ENCODE peak calls at places on chromosomes 3 and 15, in nine cellular contexts. One of them, this sample, is unnamed.

GRCh38 chr3:195048059-195048905 is 222.7 kb downstream of the XXYLT1 start:
- DNase-seq in iris pigment epithelial cell: no peak
- DNase-seq in HTR-8/SVneo: no peak
- DNase-seq in fibroblast of the conjunctiva: no peak
- DNase-seq in stimulated activated effector memory CD8-positive, alpha-beta T cell treated with anti-CD3 and anti-CD28 coated beads, Interleukin-12 subunit alpha, Interleukin-12 subunit beta, amount 100 ng/mL, for 72 hours: no peak
- DNase-seq in spleen: no peak
- DNase-seq in GM12865: no peak
- DNase-seq in NCI-H187: no peak
- DNase-seq in endothelial cell: no peak
- DNase-seq in this sample: peak

GRCh38 chr3:134066539-134067310 is 37.0 kb upstream of the SLCO2A1 start:
- DNase-seq in endothelial cell: no peak
- DNase-seq in HTR-8/SVneo: no peak
- DNase-seq in spleen: peak
- DNase-seq in GM12865: no peak
- DNase-seq in fibroblast of the conjunctiva: no peak
- DNase-seq in iris pigment epithelial cell: no peak
- DNase-seq in stimulated activated effector memory CD8-positive, alpha-beta T cell treated with anti-CD3 and anti-CD28 coated beads, Interleukin-12 subunit alpha, Interleukin-12 subunit beta, amount 100 ng/mL, for 72 hours: no peak
- DNase-seq in NCI-H187: no peak
- DNase-seq in this sample: peak

GRCh38 chr15:59678171-59678570 is 10.9 kb downstream of the BNIP2 start:
- DNase-seq in fibroblast of the conjunctiva: no peak
- DNase-seq in endothelial cell: no peak
- DNase-seq in iris pigment epithelial cell: no peak
- DNase-seq in HTR-8/SVneo: no peak
- DNase-seq in spleen: no peak
- DNase-seq in stimulated activated effector memory CD8-positive, alpha-beta T cell treated with anti-CD3 and anti-CD28 coated beads, Interleukin-12 subunit alpha, Interleukin-12 subunit beta, amount 100 ng/mL, for 72 hours: no peak
- DNase-seq in GM12865: no peak
- DNase-seq in NCI-H187: no peak
- DNase-seq in this sample: no peak

GRCh38 chr3:119098620-119099222 is 47.2 kb upstream of the TEX55 start:
- DNase-seq in spleen: no peak
- DNase-seq in iris pigment epithelial cell: peak
- DNase-seq in NCI-H187: peak
- DNase-seq in GM12865: peak
- DNase-seq in stimulated activated effector memory CD8-positive, alpha-beta T cell treated with anti-CD3 and anti-CD28 coated beads, Interleukin-12 subunit alpha, Interleukin-12 subunit beta, amount 100 ng/mL, for 72 hours: no peak
- DNase-seq in HTR-8/SVneo: peak
- DNase-seq in fibroblast of the conjunctiva: peak
- DNase-seq in endothelial cell: peak
- DNase-seq in this sample: no peak

GRCh38 chr3:14634763-14635400 is 16.7 kb upstream of the CCDC174 start:
- DNase-seq in endothelial cell: no peak
- DNase-seq in HTR-8/SVneo: no peak
- DNase-seq in stimulated activated effector memory CD8-positive, alpha-beta T cell treated with anti-CD3 and anti-CD28 coated beads, Interleukin-12 subunit alpha, Interleukin-12 subunit beta, amount 100 ng/mL, for 72 hours: no peak
- DNase-seq in fibroblast of the conjunctiva: no peak
- DNase-seq in spleen: no peak
- DNase-seq in iris pigment epithelial cell: peak
- DNase-seq in NCI-H187: no peak
- DNase-seq in GM12865: no peak
- DNase-seq in this sample: no peak

GRCh38 chr3:173789530-173789929 is 392.0 kb downstream of the NLGN1 start:
- DNase-seq in spleen: no peak
- DNase-seq in stimulated activated effector memory CD8-positive, alpha-beta T cell treated with anti-CD3 and anti-CD28 coated beads, Interleukin-12 subunit alpha, Interleukin-12 subunit beta, amount 100 ng/mL, for 72 hours: no peak
- DNase-seq in NCI-H187: no peak
- DNase-seq in iris pigment epithelial cell: peak
- DNase-seq in GM12865: no peak
- DNase-seq in endothelial cell: no peak
- DNase-seq in fibroblast of the conjunctiva: no peak
- DNase-seq in HTR-8/SVneo: no peak
- DNase-seq in this sample: no peak

GRCh38 chr3:148755570-148755969 is 57.9 kb downstream of the AGTR1 start:
- DNase-seq in fibroblast of the conjunctiva: no peak
- DNase-seq in endothelial cell: no peak
- DNase-seq in NCI-H187: no peak
- DNase-seq in stimulated activated effector memory CD8-positive, alpha-beta T cell treated with anti-CD3 and anti-CD28 coated beads, Interleukin-12 subunit alpha, Interleukin-12 subunit beta, amount 100 ng/mL, for 72 hours: no peak
- DNase-seq in GM12865: no peak
- DNase-seq in iris pigment epithelial cell: no peak
- DNase-seq in HTR-8/SVneo: no peak
- DNase-seq in spleen: no peak
- DNase-seq in this sample: no peak

GRCh38 chr3:52088445-52089367 is 32.3 kb upstream of the DUSP7 start:
- DNase-seq in NCI-H187: no peak
- DNase-seq in HTR-8/SVneo: no peak
- DNase-seq in fibroblast of the conjunctiva: peak
- DNase-seq in iris pigment epithelial cell: peak
- DNase-seq in endothelial cell: no peak
- DNase-seq in GM12865: peak
- DNase-seq in stimulated activated effector memory CD8-positive, alpha-beta T cell treated with anti-CD3 and anti-CD28 coated beads, Interleukin-12 subunit alpha, Interleukin-12 subunit beta, amount 100 ng/mL, for 72 hours: no peak
- DNase-seq in spleen: peak
- DNase-seq in this sample: peak

GRCh38 chr3:162765524-162765923 is 1268.9 kb downstream of the OTOL1 start:
- DNase-seq in fibroblast of the conjunctiva: no peak
- DNase-seq in iris pigment epithelial cell: no peak
- DNase-seq in spleen: no peak
- DNase-seq in NCI-H187: no peak
- DNase-seq in GM12865: no peak
- DNase-seq in HTR-8/SVneo: no peak
- DNase-seq in stimulated activated effector memory CD8-positive, alpha-beta T cell treated with anti-CD3 and anti-CD28 coated beads, Interleukin-12 subunit alpha, Interleukin-12 subunit beta, amount 100 ng/mL, for 72 hours: no peak
- DNase-seq in endothelial cell: no peak
- DNase-seq in this sample: peak

GRCh38 chr3:13686332-13686731 is 137.4 kb downstream of the FBLN2 start:
- DNase-seq in iris pigment epithelial cell: no peak
- DNase-seq in stimulated activated effector memory CD8-positive, alpha-beta T cell treated with anti-CD3 and anti-CD28 coated beads, Interleukin-12 subunit alpha, Interleukin-12 subunit beta, amount 100 ng/mL, for 72 hours: no peak
- DNase-seq in fibroblast of the conjunctiva: no peak
- DNase-seq in endothelial cell: no peak
- DNase-seq in spleen: no peak
- DNase-seq in GM12865: no peak
- DNase-seq in HTR-8/SVneo: no peak
- DNase-seq in NCI-H187: no peak
- DNase-seq in this sample: no peak

GRCh38 chr3:120481056-120481455 is 30.3 kb upstream of the FSTL1 start:
- DNase-seq in endothelial cell: no peak
- DNase-seq in GM12865: no peak
- DNase-seq in HTR-8/SVneo: no peak
- DNase-seq in spleen: no peak
- DNase-seq in fibroblast of the conjunctiva: no peak
- DNase-seq in stimulated activated effector memory CD8-positive, alpha-beta T cell treated with anti-CD3 and anti-CD28 coated beads, Interleukin-12 subunit alpha, Interleukin-12 subunit beta, amount 100 ng/mL, for 72 hours: no peak
- DNase-seq in iris pigment epithelial cell: no peak
- DNase-seq in NCI-H187: no peak
- DNase-seq in this sample: no peak

GRCh38 chr15:61731081-61731480 is 329.2 kb downstream of the VPS13C start:
- DNase-seq in GM12865: no peak
- DNase-seq in spleen: no peak
- DNase-seq in endothelial cell: no peak
- DNase-seq in fibroblast of the conjunctiva: no peak
- DNase-seq in NCI-H187: no peak
- DNase-seq in iris pigment epithelial cell: no peak
- DNase-seq in stimulated activated effector memory CD8-positive, alpha-beta T cell treated with anti-CD3 and anti-CD28 coated beads, Interleukin-12 subunit alpha, Interleukin-12 subunit beta, amount 100 ng/mL, for 72 hours: no peak
- DNase-seq in HTR-8/SVneo: no peak
- DNase-seq in this sample: no peak

GRCh38 chr3:140199008-140199407 is 264.0 kb downstream of the CLSTN2 start:
- DNase-seq in spleen: no peak
- DNase-seq in iris pigment epithelial cell: no peak
- DNase-seq in GM12865: no peak
- DNase-seq in NCI-H187: no peak
- DNase-seq in HTR-8/SVneo: no peak
- DNase-seq in endothelial cell: no peak
- DNase-seq in fibroblast of the conjunctiva: no peak
- DNase-seq in stimulated activated effector memory CD8-positive, alpha-beta T cell treated with anti-CD3 and anti-CD28 coated beads, Interleukin-12 subunit alpha, Interleukin-12 subunit beta, amount 100 ng/mL, for 72 hours: no peak
- DNase-seq in this sample: no peak

This sample was measured in kidney.